ENCODE peak calls at places on chromosomes 12 and 14, in nine cellular contexts. One of them, this sample, is unnamed.

GRCh38 chr12:28872654-28873268 is 276.3 kb upstream of the FAR2 start:
- DNase-seq in GM12878: no peak
- DNase-seq in spleen: no peak
- DNase-seq in HCT116: peak
- DNase-seq in Peyer's patch: no peak
- DNase-seq in HepG2: peak
- DNase-seq in breast epithelium: no peak
- DNase-seq in thyroid gland: peak
- DNase-seq in ovary: no peak
- DNase-seq in this sample: peak

GRCh38 chr12:119727600-119728436 is 59.9 kb downstream of the PRKAB1 start:
- DNase-seq in Peyer's patch: no peak
- DNase-seq in HepG2: no peak
- DNase-seq in ovary: no peak
- DNase-seq in breast epithelium: no peak
- DNase-seq in thyroid gland: no peak
- DNase-seq in spleen: no peak
- DNase-seq in GM12878: peak
- DNase-seq in HCT116: no peak
- DNase-seq in this sample: no peak

GRCh38 chr12:105279460-105280056 is 43.6 kb upstream of the APPL2 start:
- DNase-seq in HCT116: peak
- DNase-seq in Peyer's patch: no peak
- DNase-seq in ovary: no peak
- DNase-seq in breast epithelium: no peak
- DNase-seq in spleen: no peak
- DNase-seq in thyroid gland: peak
- DNase-seq in GM12878: no peak
- DNase-seq in HepG2: peak
- DNase-seq in this sample: no peak

GRCh38 chr14:31070431-31070830 is 44.3 kb upstream of the STRN3 start:
- DNase-seq in HCT116: no peak
- DNase-seq in Peyer's patch: no peak
- DNase-seq in GM12878: no peak
- DNase-seq in thyroid gland: no peak
- DNase-seq in ovary: no peak
- DNase-seq in breast epithelium: no peak
- DNase-seq in spleen: no peak
- DNase-seq in HepG2: no peak
- DNase-seq in this sample: no peak

GRCh38 chr12:97038859-97039258 is 131.8 kb downstream of the NEDD1 start:
- DNase-seq in breast epithelium: no peak
- DNase-seq in thyroid gland: no peak
- DNase-seq in spleen: no peak
- DNase-seq in HepG2: peak
- DNase-seq in Peyer's patch: no peak
- DNase-seq in HCT116: no peak
- DNase-seq in ovary: no peak
- DNase-seq in GM12878: no peak
- DNase-seq in this sample: no peak

GRCh38 chr12:65656904-65657351 is 167.4 kb upstream of the HMGA2 start:
- DNase-seq in ovary: no peak
- DNase-seq in GM12878: no peak
- DNase-seq in thyroid gland: no peak
- DNase-seq in Peyer's patch: no peak
- DNase-seq in breast epithelium: no peak
- DNase-seq in spleen: no peak
- DNase-seq in HepG2: no peak
- DNase-seq in HCT116: peak
- DNase-seq in this sample: no peak

GRCh38 chr12:75130811-75131210 is 78.8 kb downstream of the KCNC2 start:
- DNase-seq in thyroid gland: no peak
- DNase-seq in HepG2: no peak
- DNase-seq in spleen: no peak
- DNase-seq in breast epithelium: no peak
- DNase-seq in Peyer's patch: no peak
- DNase-seq in HCT116: no peak
- DNase-seq in ovary: no peak
- DNase-seq in GM12878: no peak
- DNase-seq in this sample: no peak

GRCh38 chr14:35335388-35336092 is 43.4 kb downstream of the PSMA6 start:
- DNase-seq in HCT116: no peak
- DNase-seq in thyroid gland: peak
- DNase-seq in breast epithelium: no peak
- DNase-seq in GM12878: no peak
- DNase-seq in Peyer's patch: peak
- DNase-seq in HepG2: peak
- DNase-seq in spleen: no peak
- DNase-seq in ovary: peak
- DNase-seq in this sample: peak

GRCh38 chr12:108828774-108829173 is 28.6 kb downstream of the SSH1 start:
- DNase-seq in spleen: peak
- DNase-seq in Peyer's patch: no peak
- DNase-seq in GM12878: no peak
- DNase-seq in HepG2: no peak
- DNase-seq in ovary: no peak
- DNase-seq in breast epithelium: no peak
- DNase-seq in thyroid gland: no peak
- DNase-seq in HCT116: peak
- DNase-seq in this sample: no peak

GRCh38 chr12:10721654-10722501 is 1.2 kb downstream of the YBX3 start:
- DNase-seq in ovary: peak
- DNase-seq in HCT116: peak
- DNase-seq in HepG2: peak
- DNase-seq in thyroid gland: peak
- DNase-seq in GM12878: peak
- DNase-seq in spleen: peak
- DNase-seq in breast epithelium: peak
- DNase-seq in Peyer's patch: peak
- DNase-seq in this sample: peak

GRCh38 chr12:117472983-117473382 is 111.6 kb upstream of the NOS1 start:
- DNase-seq in spleen: peak
- DNase-seq in ovary: no peak
- DNase-seq in HCT116: peak
- DNase-seq in HepG2: peak
- DNase-seq in GM12878: no peak
- DNase-seq in thyroid gland: peak
- DNase-seq in breast epithelium: no peak
- DNase-seq in Peyer's patch: no peak
- DNase-seq in this sample: peak

GRCh38 chr14:102988054-102988453 is 65.6 kb downstream of the AMN start:
- DNase-seq in ovary: no peak
- DNase-seq in HCT116: no peak
- DNase-seq in GM12878: no peak
- DNase-seq in breast epithelium: no peak
- DNase-seq in spleen: no peak
- DNase-seq in HepG2: no peak
- DNase-seq in thyroid gland: no peak
- DNase-seq in Peyer's patch: no peak
- DNase-seq in this sample: no peak

GRCh38 chr12:117134059-117134458 is 34.8 kb upstream of the TESC start:
- DNase-seq in spleen: no peak
- DNase-seq in breast epithelium: no peak
- DNase-seq in ovary: no peak
- DNase-seq in GM12878: no peak
- DNase-seq in thyroid gland: no peak
- DNase-seq in HCT116: no peak
- DNase-seq in HepG2: no peak
- DNase-seq in Peyer's patch: no peak
- DNase-seq in this sample: no peak

GRCh38 chr12:24778486-24779304 is 170.2 kb downstream of the BCAT1 start:
- DNase-seq in GM12878: peak
- DNase-seq in spleen: no peak
- DNase-seq in thyroid gland: no peak
- DNase-seq in HCT116: no peak
- DNase-seq in ovary: no peak
- DNase-seq in breast epithelium: no peak
- DNase-seq in Peyer's patch: no peak
- DNase-seq in HepG2: peak
- DNase-seq in this sample: no peak

GRCh38 chr12:12691549-12691948 is 4.4 kb downstream of the GPR19 start:
- DNase-seq in spleen: no peak
- DNase-seq in GM12878: no peak
- DNase-seq in Peyer's patch: no peak
- DNase-seq in breast epithelium: no peak
- DNase-seq in thyroid gland: no peak
- DNase-seq in HepG2: no peak
- DNase-seq in HCT116: no peak
- DNase-seq in ovary: no peak
- DNase-seq in this sample: no peak

GRCh38 chr12:27001663-27002062 is 12.5 kb downstream of the TM7SF3 start:
- DNase-seq in breast epithelium: no peak
- DNase-seq in spleen: no peak
- DNase-seq in HCT116: no peak
- DNase-seq in GM12878: no peak
- DNase-seq in ovary: no peak
- DNase-seq in Peyer's patch: no peak
- DNase-seq in HepG2: no peak
- DNase-seq in thyroid gland: no peak
- DNase-seq in this sample: no peak

GRCh38 chr12:30201301-30202160 is 417.8 kb upstream of the TMTC1 start:
- DNase-seq in ovary: no peak
- DNase-seq in Peyer's patch: no peak
- DNase-seq in GM12878: no peak
- DNase-seq in HepG2: no peak
- DNase-seq in breast epithelium: no peak
- DNase-seq in spleen: no peak
- DNase-seq in thyroid gland: no peak
- DNase-seq in HCT116: no peak
- DNase-seq in this sample: no peak

GRCh38 chr14:22271838-22272237 is 317.2 kb downstream of the DAD1 start:
- DNase-seq in spleen: no peak
- DNase-seq in breast epithelium: no peak
- DNase-seq in GM12878: no peak
- DNase-seq in thyroid gland: no peak
- DNase-seq in Peyer's patch: no peak
- DNase-seq in HepG2: no peak
- DNase-seq in HCT116: no peak
- DNase-seq in ovary: no peak
- DNase-seq in this sample: no peak

GRCh38 chr14:53127151-53127550 is 26.0 kb downstream of the DDHD1 start:
- DNase-seq in GM12878: no peak
- DNase-seq in spleen: no peak
- DNase-seq in breast epithelium: no peak
- DNase-seq in thyroid gland: no peak
- DNase-seq in HCT116: no peak
- DNase-seq in HepG2: no peak
- DNase-seq in ovary: no peak
- DNase-seq in Peyer's patch: no peak
- DNase-seq in this sample: no peak
- H3K27ac ChIP-seq in GM12878: peak
- H3K27ac ChIP-seq in spleen: peak
- H3K27ac ChIP-seq in breast epithelium: no peak
- H3K27ac ChIP-seq in thyroid gland: no peak
- H3K27ac ChIP-seq in HCT116: no peak
- H3K27ac ChIP-seq in HepG2: no peak
- H3K27ac ChIP-seq in ovary: peak
- H3K27ac ChIP-seq in Peyer's patch: no peak
- H3K27ac ChIP-seq in this sample: peak

DNA sequence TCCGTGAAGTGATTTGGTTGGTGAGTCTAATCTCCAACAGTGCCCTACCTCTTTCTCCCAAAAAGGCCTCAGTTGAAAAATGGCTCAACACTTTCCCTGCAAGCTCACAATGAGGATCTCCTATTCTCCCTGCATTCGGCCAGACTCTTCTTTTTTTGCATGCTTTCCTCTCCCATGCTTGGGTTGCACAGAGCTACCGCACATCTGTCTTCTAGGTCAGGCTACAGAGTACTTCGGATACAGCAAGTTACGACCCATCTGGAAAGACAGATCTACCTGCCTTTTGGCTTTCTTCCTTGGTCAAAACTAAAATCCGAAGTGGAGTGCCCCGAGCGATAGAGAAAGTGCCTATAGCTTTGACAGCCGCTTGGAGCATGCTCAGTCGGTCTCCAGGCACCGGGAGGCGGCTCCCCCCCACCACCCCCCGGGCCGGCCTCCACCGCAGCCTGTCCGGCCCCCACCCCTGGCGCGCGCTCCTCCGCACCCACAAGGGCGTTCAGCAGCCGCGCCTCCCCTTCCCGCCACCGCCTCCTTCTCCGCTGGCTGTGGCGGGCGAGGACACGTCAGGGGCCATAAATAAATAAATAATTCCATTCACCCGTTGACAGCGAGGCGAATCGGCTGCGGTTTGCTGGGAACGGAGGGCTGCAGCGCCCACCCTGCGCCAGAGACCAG is at the start of gene SLC16A7:
- DNase-seq in GM12878: peak
- DNase-seq in HepG2: peak
- DNase-seq in breast epithelium: peak
- DNase-seq in Peyer's patch: peak
- DNase-seq in ovary: peak
- DNase-seq in spleen: peak
- DNase-seq in HCT116: peak
- DNase-seq in thyroid gland: peak
- DNase-seq in this sample: peak
- TF ChIP-seq POLR2A in GM12878: no peak
- TF ChIP-seq POLR2A in HepG2: no peak
- TF ChIP-seq POLR2A in breast epithelium: no peak
- TF ChIP-seq POLR2A in Peyer's patch: no peak
- TF ChIP-seq POLR2A in ovary: peak
- TF ChIP-seq POLR2A in spleen: no peak
- TF ChIP-seq POLR2A in HCT116: no peak
- TF ChIP-seq POLR2A in thyroid gland: no peak
- TF ChIP-seq POLR2A in this sample: no peak

GRCh38 chr12:95200128-95200973 is 16.9 kb downstream of the FGD6 start:
- DNase-seq in ovary: no peak
- DNase-seq in HepG2: no peak
- DNase-seq in breast epithelium: no peak
- DNase-seq in thyroid gland: no peak
- DNase-seq in HCT116: no peak
- DNase-seq in GM12878: no peak
- DNase-seq in Peyer's patch: no peak
- DNase-seq in spleen: no peak
- DNase-seq in this sample: no peak
- H3K4me3 ChIP-seq in ovary: no peak
- H3K4me3 ChIP-seq in HepG2: no peak
- H3K4me3 ChIP-seq in breast epithelium: no peak
- H3K4me3 ChIP-seq in thyroid gland: no peak
- H3K4me3 ChIP-seq in HCT116: peak
- H3K4me3 ChIP-seq in GM12878: no peak
- H3K4me3 ChIP-seq in Peyer's patch: no peak
- H3K4me3 ChIP-seq in spleen: no peak
- H3K4me3 ChIP-seq in this sample: peak

DNA sequence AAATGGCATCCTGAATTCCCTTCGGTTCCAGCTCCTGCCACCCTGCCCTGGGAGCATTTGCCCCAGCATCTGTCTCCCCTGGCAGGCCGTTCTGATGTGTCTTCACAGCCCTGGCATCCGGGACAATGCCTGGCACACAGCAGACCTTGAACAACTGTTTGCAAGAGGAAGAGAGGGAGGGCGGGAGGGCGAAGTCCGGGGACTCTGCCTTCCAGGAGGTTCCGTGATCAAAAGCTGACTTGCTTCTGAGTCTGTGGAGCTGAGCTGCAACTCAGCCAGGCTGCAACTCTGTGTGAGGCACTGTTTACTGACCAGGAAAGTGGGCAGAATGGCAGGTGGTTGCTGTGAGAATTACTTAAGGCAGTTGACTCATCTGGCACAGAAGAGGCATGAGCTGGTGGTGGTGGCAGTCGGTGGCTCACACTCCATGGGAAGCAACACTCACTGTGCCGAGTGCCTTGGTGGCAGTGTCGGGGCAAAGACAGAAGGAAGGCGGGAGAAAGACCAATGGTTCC is 61.1 kb upstream of the DLK1 start:
- DNase-seq in GM12878: no peak
- DNase-seq in thyroid gland: no peak
- DNase-seq in spleen: no peak
- DNase-seq in breast epithelium: no peak
- DNase-seq in Peyer's patch: peak
- DNase-seq in HCT116: no peak
- DNase-seq in ovary: peak
- DNase-seq in HepG2: no peak
- DNase-seq in this sample: peak
- H3K27ac ChIP-seq in GM12878: no peak
- H3K27ac ChIP-seq in thyroid gland: no peak
- H3K27ac ChIP-seq in spleen: peak
- H3K27ac ChIP-seq in breast epithelium: peak
- H3K27ac ChIP-seq in Peyer's patch: peak
- H3K27ac ChIP-seq in HCT116: no peak
- H3K27ac ChIP-seq in ovary: peak
- H3K27ac ChIP-seq in HepG2: no peak
- H3K27ac ChIP-seq in this sample: peak

This sample was measured in adrenal gland.